ENCODE peak calls at places on chromosomes 3 and 15, in nine cellular contexts. V is fibroblast of lung, F is foreskin fibroblast, B is H9, P is omental fat pad, N is fibroblast of the aortic adventitia, M is endothelial cell, U is Calu3, G is mucosa of descending colon. D is an unnamed sample.

GRCh38 chr3:171791695-171792082 is 18.6 kb downstream of the PLD1 start:
- DNase-seq in V (peak), F (peak), B (no peak), P (no peak), N (peak), M (peak), U (peak), G (no peak), D (no peak)

GRCh38 chr15:99143655-99144610 is 39.1 kb downstream of the SYNM start:
- DNase-seq in V (no peak), F (peak), B (peak), P (no peak), N (peak), M (no peak), U (no peak), G (no peak), D (no peak)

GRCh38 chr15:67146214-67146613 is 80.8 kb downstream of the SMAD3 start:
- DNase-seq in V (peak), F (peak), B (no peak), P (no peak), N (peak), M (no peak), U (peak), G (peak), D (no peak)

GRCh38 chr3:193962986-193963683 is 172.8 kb upstream of the HES1 start:
- DNase-seq in V (peak), F (peak), B (no peak), P (no peak), N (no peak), M (no peak), U (no peak), G (no peak), D (no peak)

GRCh38 chr3:41575754-41576153 is 376.4 kb downstream of the CTNNB1 start:
- DNase-seq in V (no peak), F (no peak), B (no peak), P (no peak), N (no peak), M (no peak), U (no peak), G (no peak), D (no peak)

GRCh38 chr15:41334293-41335120 is 1.8 kb downstream of the NUSAP1 start:
- DNase-seq in V (no peak), F (no peak), B (no peak), P (no peak), N (no peak), M (no peak), U (no peak), G (no peak), D (no peak)

GRCh38 chr15:68407141-68407885 is 24.6 kb downstream of the ITGA11 start:
- DNase-seq in V (peak), F (no peak), B (no peak), P (no peak), N (peak), M (no peak), U (no peak), G (no peak), D (no peak)

GRCh38 chr15:75198560-75199346 is 2.9 kb upstream of the C15orf39 start:
- DNase-seq in V (peak), F (no peak), B (peak), P (no peak), N (peak), M (no peak), U (no peak), G (no peak), D (peak)

GRCh38 chr15:59501531-59502113 is 63.6 kb downstream of the FAM81A start:
- DNase-seq in V (peak), F (peak), B (peak), P (no peak), N (peak), M (peak), U (peak), G (no peak), D (peak)

GRCh38 chr15:83114305-83114704 is 6.9 kb downstream of the TM6SF1 start:
- DNase-seq in V (no peak), F (no peak), B (no peak), P (no peak), N (no peak), M (no peak), U (no peak), G (no peak), D (no peak)

GRCh38 chr3:51715231-51716058 is 8.6 kb downstream of the GRM2 start:
- DNase-seq in V (no peak), F (no peak), B (no peak), P (no peak), N (no peak), M (no peak), U (no peak), G (no peak), D (no peak)

GRCh38 chr15:80991446-80991845 is 1.8 kb upstream of the MESD start:
- DNase-seq in V (peak), F (peak), B (no peak), P (no peak), N (peak), M (no peak), U (peak), G (no peak), D (peak)

DNA sequence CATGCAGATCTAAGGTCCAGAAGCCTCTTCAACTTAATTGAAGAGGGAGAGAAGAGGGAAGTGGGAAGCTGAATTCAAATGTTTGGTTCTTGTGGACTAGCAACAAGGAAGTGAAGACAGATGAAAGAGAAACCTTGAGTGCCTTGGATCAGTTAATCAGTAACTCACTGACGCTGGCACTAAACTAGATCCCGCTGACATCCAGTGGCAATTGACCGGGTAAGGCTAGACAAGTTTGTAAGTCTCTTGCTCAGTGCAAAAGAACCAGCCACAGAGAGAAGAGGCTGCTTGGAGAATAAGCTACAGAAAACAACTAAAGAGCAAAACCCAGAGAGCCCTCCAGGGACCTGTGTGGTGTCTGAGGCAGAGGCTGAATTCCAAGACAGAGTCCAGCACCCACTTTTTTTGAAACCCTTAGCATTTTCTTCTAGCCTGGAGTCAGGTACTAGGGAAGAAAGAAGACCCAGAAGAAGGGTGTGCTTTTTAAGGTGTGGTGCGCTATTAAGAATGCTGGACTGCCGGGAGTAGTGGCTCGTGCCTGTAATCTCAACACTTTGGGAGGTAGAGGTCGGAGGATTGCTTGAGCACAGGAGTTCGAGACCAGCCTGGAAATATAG is 6.9 kb downstream of the PLCH1 start:
- DNase-seq in V (no peak), F (peak), B (no peak), P (no peak), N (no peak), M (no peak), U (peak), G (no peak), D (no peak)
- TF ChIP-seq CTCF in V (no peak), F (no peak), B (no peak), P (no peak), N (no peak), M (no peak), U (no peak), G (no peak), D (no peak)

DNA sequence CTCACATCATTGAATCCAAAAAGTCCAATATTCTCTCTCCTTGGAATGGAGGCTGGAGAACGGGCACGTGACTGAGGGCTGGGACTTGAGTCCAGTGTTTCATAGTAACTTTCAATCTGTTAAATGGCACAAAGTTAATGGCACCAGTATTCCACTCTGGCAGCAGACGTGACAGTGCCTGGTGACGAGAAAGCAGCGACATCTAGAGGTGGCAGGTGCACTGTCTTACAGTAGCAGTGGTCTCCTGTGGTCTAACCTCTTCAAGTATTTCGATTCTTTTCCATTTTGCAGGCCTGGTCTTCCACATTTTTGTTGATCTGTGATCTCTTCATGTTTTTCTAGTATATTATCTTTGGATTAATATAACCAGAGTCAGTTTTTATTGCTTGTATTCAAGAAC is 107.1 kb downstream of the OXSM start:
- DNase-seq in V (no peak), F (no peak), B (peak), P (no peak), N (no peak), M (peak), U (peak), G (no peak), D (peak)
- TF ChIP-seq CTCF in V (no peak), F (peak), B (peak), P (no peak), N (no peak), M (peak), U (no peak), G (no peak), D (peak)

DNA sequence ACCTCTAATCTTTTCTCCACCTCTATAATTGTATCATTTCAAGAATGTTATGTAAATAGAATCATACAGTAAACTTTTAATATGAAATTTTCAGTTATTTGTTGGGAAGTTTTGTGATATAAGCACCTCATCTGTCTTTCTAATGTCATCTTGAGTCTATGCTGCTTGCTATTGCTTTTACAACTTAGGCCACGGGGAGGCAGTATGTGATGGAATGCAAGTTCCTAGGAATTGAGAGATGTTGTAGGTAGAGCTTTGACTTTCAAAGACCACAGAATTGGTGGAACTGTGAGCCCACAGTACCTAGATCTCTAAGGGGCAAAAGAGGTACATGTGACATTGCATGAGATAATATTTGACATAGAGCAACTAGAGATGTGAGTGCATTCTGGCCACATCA is 328.3 kb downstream of the MFSD1 start:
- DNase-seq in V (peak), F (peak), B (peak), P (no peak), N (peak), M (peak), U (peak), G (no peak), D (peak)
- TF ChIP-seq CTCF in V (no peak), F (peak), B (peak), P (no peak), N (peak), M (no peak), U (peak), G (no peak), D (no peak)

GRCh38 chr3:115827494-115827893 is 204.2 kb downstream of the GAP43 start:
- DNase-seq in V (no peak), F (no peak), B (no peak), P (no peak), N (no peak), M (no peak), U (no peak), G (no peak), D (no peak)
- TF ChIP-seq CTCF in V (no peak), F (no peak), B (no peak), P (no peak), N (no peak), M (no peak), U (no peak), G (no peak), D (no peak)

GRCh38 chr3:165343185-165343584 is 147.0 kb upstream of the SLITRK3 start:
- DNase-seq in V (no peak), F (no peak), B (no peak), P (no peak), N (no peak), M (no peak), U (no peak), G (no peak), D (no peak)

DNA sequence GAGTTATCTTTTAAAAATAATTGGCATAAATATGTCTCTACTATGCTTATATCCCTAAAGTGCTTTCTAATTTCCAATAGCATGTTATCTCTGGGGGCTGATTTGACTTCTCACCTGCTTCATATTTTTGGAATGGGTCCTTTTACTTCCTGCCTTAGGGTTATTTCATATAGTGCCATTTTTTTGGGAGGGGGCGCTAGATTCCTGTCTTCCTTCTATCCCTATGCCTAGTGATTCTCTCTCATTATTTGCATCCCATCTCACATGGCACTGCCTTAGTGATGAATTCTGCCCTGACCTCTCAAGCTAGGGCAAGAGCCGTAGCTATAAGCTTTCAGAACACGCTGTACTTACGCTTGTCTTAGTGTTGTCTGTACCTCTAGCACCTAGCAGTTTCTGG is 150.3 kb upstream of the SLITRK3 start:
- DNase-seq in V (no peak), F (no peak), B (no peak), P (no peak), N (no peak), M (no peak), U (no peak), G (no peak), D (no peak)
- TF ChIP-seq CTCF in V (no peak), F (no peak), B (peak), P (no peak), N (no peak), M (no peak), U (no peak), G (no peak), D (no peak)

GRCh38 chr3:105827959-105828358 is 40.9 kb downstream of the CBLB start:
- DNase-seq in V (peak), F (peak), B (peak), P (no peak), N (peak), M (peak), U (peak), G (no peak), D (peak)
- TF ChIP-seq CTCF in V (peak), F (peak), B (peak), P (no peak), N (peak), M (no peak), U (no peak), G (no peak), D (no peak)

DNA sequence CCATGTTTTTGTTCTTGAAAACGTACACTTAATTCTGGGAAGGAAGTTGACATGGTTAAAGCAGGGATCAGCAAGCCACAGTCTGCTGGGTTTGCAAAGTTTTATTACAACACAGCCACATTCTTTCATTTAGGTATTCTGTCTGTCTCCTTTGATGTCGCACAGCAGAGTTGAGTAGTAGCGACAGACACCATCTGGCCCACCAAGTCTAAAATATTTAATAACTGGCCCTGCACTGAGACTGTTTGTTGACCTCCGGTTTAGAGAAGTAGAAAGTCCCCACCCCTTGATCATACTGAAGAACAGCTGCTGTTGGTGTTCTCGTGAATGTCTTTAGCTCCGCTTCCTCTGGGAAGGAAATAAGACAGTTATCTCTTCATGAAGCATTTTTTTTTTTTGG is 66.2 kb downstream of the MCTP2 start:
- DNase-seq in V (no peak), F (no peak), B (no peak), P (no peak), N (no peak), M (no peak), U (no peak), G (no peak), D (no peak)
- TF ChIP-seq CTCF in V (no peak), F (no peak), B (no peak), P (no peak), N (no peak), M (no peak), U (no peak), G (no peak), D (no peak)

GRCh38 chr3:149288655-149289054 is 44.8 kb downstream of the TM4SF18 start:
- DNase-seq in V (no peak), F (no peak), B (no peak), P (no peak), N (no peak), M (no peak), U (no peak), G (no peak), D (no peak)

GRCh38 chr3:149296972-149297371 is 36.5 kb downstream of the TM4SF18 start:
- DNase-seq in V (no peak), F (no peak), B (no peak), P (no peak), N (no peak), M (no peak), U (no peak), G (no peak), D (no peak)

GRCh38 chr3:149291178-149291577 is 42.3 kb downstream of the TM4SF18 start:
- DNase-seq in V (no peak), F (no peak), B (no peak), P (no peak), N (no peak), M (no peak), U (no peak), G (no peak), D (peak)
- TF ChIP-seq CTCF in V (no peak), F (peak), B (peak), P (no peak), N (peak), M (peak), U (peak), G (no peak), D (peak)